ENCODE peak calls at places on chromosomes 4 and X, in five cellular contexts. Q is mesenchymal stem cell, M is PC-3, D is brain microvascular endothelial cell, E is A549. P is an unnamed sample.

GRCh38 chr4:80265571-80266266 is 745 bp upstream of the FGF5 start:
- DNase-seq in Q (peak; percentile 87), E (no peak), M (peak; percentile 52), D (peak; percentile 86), P (peak; percentile 22)

GRCh38 chr4:86939737-86940141 is 4.9 kb downstream of the AFF1 start:
- DNase-seq in M (no peak), E (no peak), Q (no peak), D (no peak), P (no peak)

GRCh38 chrX:78517124-78517523 is 142.0 kb downstream of the RTL3 start:
- DNase-seq in Q (no peak), E (no peak), D (peak; percentile 24), M (peak; percentile 80), P (peak; percentile 27)

GRCh38 chr4:187075514-187075913 is 351.9 kb upstream of the FAT1 start:
- DNase-seq in Q (no peak), D (no peak), E (no peak), M (no peak), P (no peak)

GRCh38 chr4:10111067-10111801 is 5.4 kb downstream of the WDR1 start:
- DNase-seq in E (no peak), M (no peak), D (no peak), Q (no peak), P (no peak)

GRCh38 chr4:124321370-124321769 is 391.2 kb downstream of the ANKRD50 start:
- DNase-seq in D (no peak), Q (peak; percentile 26), M (peak; percentile 1), E (no peak), P (no peak)

GRCh38 chrX:21408324-21408723 is 34.1 kb downstream of the CNKSR2 start:
- DNase-seq in E (no peak), D (no peak), Q (no peak), M (no peak), P (no peak)

GRCh38 chrX:16208601-16209000 is 41.3 kb downstream of the MAGEB17 start:
- DNase-seq in M (no peak), E (no peak), D (no peak), Q (no peak), P (no peak)

GRCh38 chr4:48271048-48271452 is 1.4 kb upstream of the TEC start:
- DNase-seq in Q (no peak), M (no peak), E (no peak), D (no peak), P (no peak)

GRCh38 chrX:104432321-104432720 is 133.7 kb upstream of the IL1RAPL2 start:
- DNase-seq in Q (no peak), E (no peak), M (peak; percentile 70), D (no peak), P (peak; percentile 24)

GRCh38 chr4:47031011-47031678 is at the start of gene GABRB1:
- DNase-seq in E (no peak), M (no peak), Q (peak; percentile 70), D (peak; percentile 70), P (no peak)

GRCh38 chrX:44308869-44309268 is 34.6 kb downstream of the EFHC2 start:
- DNase-seq in Q (no peak), E (no peak), M (no peak), D (no peak), P (no peak)

GRCh38 chr4:184969610-184970009 is 48.7 kb upstream of the HELT start:
- DNase-seq in E (no peak), D (no peak), Q (no peak), M (no peak), P (no peak)

GRCh38 chr4:151184523-151185458 is 85.4 kb downstream of the RPS3A start:
- DNase-seq in M (peak; percentile 31), Q (peak; percentile 80), D (peak; percentile 85), E (peak; percentile 31), P (no peak)

GRCh38 chrX:103846395-103846794 is 14.3 kb upstream of the RAB9B start:
- DNase-seq in Q (no peak), M (peak; percentile 50), D (no peak), E (no peak), P (no peak)

GRCh38 chr4:43709443-43709842 is 739.2 kb downstream of the KCTD8 start:
- DNase-seq in E (no peak), D (no peak), Q (no peak), M (peak; percentile 3), P (no peak)

GRCh38 chr4:85603437-85604336 is 128.7 kb downstream of the ARHGAP24 start:
- DNase-seq in D (peak; percentile 34), M (no peak), E (no peak), Q (peak; percentile 35), P (no peak)

GRCh38 chr4:185839204-185839712 is 27.3 kb upstream of the SORBS2 start:
- DNase-seq in E (peak; percentile 65), M (peak; percentile 89), D (peak; percentile 98), Q (peak; percentile 98), P (no peak)

GRCh38 chrX:45849261-45849660 is 648.6 kb upstream of the DIPK2B start:
- DNase-seq in D (peak; percentile 56), E (peak; percentile 43), Q (peak; percentile 74), M (peak; percentile 85), P (peak; percentile 45)

GRCh38 chr4:82779032-82779431 is 19.6 kb downstream of the SCD5 start:
- DNase-seq in M (no peak), E (no peak), D (no peak), Q (no peak), P (no peak)

GRCh38 chr4:74884282-74884681 is 48.6 kb upstream of the PARM1 start:
- DNase-seq in M (no peak), D (no peak), Q (peak; percentile 2), E (no peak), P (no peak)

GRCh38 chr4:20682853-20683252 is 17.4 kb upstream of the PACRGL start:
- DNase-seq in D (no peak), Q (no peak), M (no peak), E (no peak), P (no peak)

GRCh38 chrX:42128020-42128419 is 204.7 kb upstream of the CASK start:
- DNase-seq in M (no peak), E (no peak), Q (no peak), D (no peak), P (no peak)

GRCh38 chr4:46146993-46147392 is 23.1 kb upstream of the GABRG1 start:
- DNase-seq in M (no peak), E (no peak), Q (no peak), D (no peak), P (no peak)

GRCh38 chr4:81785338-81785737 is 313.6 kb upstream of the RASGEF1B start:
- DNase-seq in M (no peak), D (no peak), E (no peak), Q (no peak), P (no peak)

GRCh38 chrX:155086961-155087735 is 15.8 kb downstream of the BRCC3 start:
- DNase-seq in D (no peak), E (no peak), M (no peak), Q (no peak), P (no peak)

GRCh38 chr4:186878203-186878800 is 154.6 kb upstream of the FAT1 start:
- DNase-seq in M (no peak), E (no peak), D (no peak), Q (no peak), P (no peak)

GRCh38 chr4:89123418-89123817 is 12.1 kb downstream of the TIGD2 start:
- DNase-seq in D (peak; percentile 8), E (no peak), M (peak; percentile 70), Q (peak; percentile 53), P (peak; percentile 49)

GRCh38 chr4:130563185-130563890 is 1467.4 kb downstream of the C4orf33 start:
- DNase-seq in D (peak; percentile 70), Q (peak; percentile 78), E (peak; percentile 7), M (peak; percentile 49), P (no peak)

GRCh38 chr4:24248674-24249644 is 335.4 kb downstream of the DHX15 start:
- DNase-seq in D (no peak), E (no peak), Q (no peak), M (no peak), P (no peak)

GRCh38 chr4:107069049-107069448 is 32.9 kb upstream of the DKK2 start:
- DNase-seq in E (no peak), D (peak; percentile 80), Q (no peak), M (peak; percentile 7), P (peak; percentile 20)

GRCh38 chrX:1307626-1308340 is 28.8 kb upstream of the IL3RA start:
- DNase-seq in D (no peak), M (no peak), E (no peak), Q (no peak), P (no peak)

GRCh38 chrX:18649498-18649951 is 22.4 kb downstream of the RS1 start:
- DNase-seq in E (no peak), Q (no peak), D (no peak), M (no peak), P (no peak)

GRCh38 chrX:18652636-18653035 is 19.3 kb downstream of the RS1 start:
- DNase-seq in M (no peak), E (no peak), Q (no peak), D (no peak), P (no peak)

GRCh38 chrX:18654873-18655836 is 16.8 kb downstream of the RS1 start:
- DNase-seq in D (no peak), Q (peak; percentile 19), E (no peak), M (no peak), P (no peak)

DNA sequence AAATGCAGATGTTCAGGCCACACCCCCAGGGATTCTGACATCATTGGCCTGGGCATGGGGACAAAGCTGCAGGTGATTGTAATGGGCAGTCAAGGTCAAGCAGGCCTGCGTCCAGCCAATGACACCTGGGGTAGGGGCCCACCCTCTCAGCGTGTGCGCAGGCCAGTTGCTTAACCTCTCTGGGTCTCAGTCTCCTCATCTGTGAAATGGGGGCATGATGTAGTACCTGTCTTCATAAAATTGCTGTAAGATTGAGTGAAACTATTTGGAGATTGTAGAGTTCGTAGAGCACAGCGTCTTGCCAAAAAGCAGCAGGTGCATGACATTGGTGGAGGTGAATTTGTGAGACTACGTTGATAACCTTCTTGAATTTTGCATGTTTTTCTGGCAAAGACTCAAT is 21.2 kb downstream of the RS1 start:
- DNase-seq in M (no peak), Q (no peak), E (no peak), D (no peak), P (no peak)
- H3K27ac ChIP-seq in M (no peak overlapping the region), Q (no peak overlapping the region), E (no peak overlapping the region), D (no peak overlapping the region), P (no peak overlapping the region)

GRCh38 chrX:129782015-129782495 is 2.3 kb downstream of the SASH3 start:
- DNase-seq in Q (no peak), E (no peak), M (no peak), D (no peak), P (no peak)
- H3K27ac ChIP-seq in Q (no peak overlapping the region), E (no peak overlapping the region), M (no peak overlapping the region), D (no peak overlapping the region), P (no peak overlapping the region)

GRCh38 chrX:112841820-112842157 is 1.2 kb upstream of the AMOT start:
- DNase-seq in Q (no peak), E (no peak), D (no peak), M (no peak), P (no peak)
- H3K27ac ChIP-seq in Q (no peak overlapping the region), E (no peak overlapping the region), D (no peak overlapping the region), M (no peak overlapping the region), P (no peak overlapping the region)

DNA sequence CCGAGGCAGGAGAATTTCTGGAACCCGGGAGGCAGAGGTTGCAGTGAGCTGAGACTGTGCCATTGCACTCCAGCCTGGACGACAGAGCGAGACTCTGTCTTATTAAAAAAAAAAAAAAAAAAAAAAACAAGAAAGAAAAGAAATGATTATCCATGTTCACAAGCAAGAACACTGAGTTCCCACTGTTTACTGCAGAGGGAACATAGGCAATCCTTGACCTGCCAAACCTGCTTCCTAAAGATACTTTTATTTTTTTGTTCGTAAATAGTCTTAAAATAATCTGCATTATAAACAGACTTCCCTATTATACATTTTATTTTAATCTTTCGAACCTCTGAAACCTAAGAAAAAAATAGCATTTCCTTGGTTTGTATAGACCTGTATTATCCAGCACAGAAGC is 50.6 kb upstream of the TBC1D14 start:
- DNase-seq in M (no peak), E (no peak), D (no peak), Q (no peak), P (no peak)
- H3K27ac ChIP-seq in M (no peak overlapping the region), E (no peak overlapping the region), D (no peak overlapping the region), Q (no peak overlapping the region), P (no peak overlapping the region)